ENCODE peak calls at places on chromosomes 16 and 17, in five cellular contexts. B, P, S, H and V are unnamed samples.
A peak's percentile ranks its signal among the peaks of the same experiment; 100 is the strongest.

GRCh38 chr16:58661199-58661830 is 23.3 kb downstream of the SLC38A7 start:
- DNase-seq in S (peak; percentile 95), H (no peak), B (peak; percentile 84), P (peak; percentile 11), V (peak; percentile 75)

GRCh38 chr16:57628008-57628781 is at the start of gene ADGRG1:
- DNase-seq in S (peak; percentile 98), B (peak; percentile 96), H (peak; percentile 57), P (peak; percentile 31), V (peak; percentile 92)

GRCh38 chr16:49378816-49379215 is 5.2 kb downstream of the C16orf78 start:
- DNase-seq in S (no peak), P (no peak), H (no peak), B (no peak), V (no peak)

GRCh38 chr17:55294042-55294751 is 29.4 kb downstream of the HLF start:
- DNase-seq in P (no peak), H (no peak), B (no peak), S (no peak), V (no peak)

GRCh38 chr17:80742581-80743180 is 198.0 kb downstream of the RPTOR start:
- DNase-seq in P (no peak), B (no peak), S (no peak), H (no peak), V (no peak)

GRCh38 chr16:18945233-18945632 is 19.0 kb upstream of the SMG1 start:
- DNase-seq in H (no peak), B (no peak), P (no peak), S (no peak), V (no peak)

GRCh38 chr16:72317378-72317777 is 145.4 kb upstream of the PMFBP1 start:
- DNase-seq in S (peak; percentile 86), B (peak; percentile 87), P (no peak), H (no peak), V (no peak)

GRCh38 chr16:87418644-87419043 is 26.5 kb downstream of the MAP1LC3B start:
- DNase-seq in S (no peak), H (no peak), P (no peak), B (no peak), V (no peak)

GRCh38 chr17:82435103-82435502 is 15.4 kb downstream of the CYBC1 start:
- DNase-seq in P (no peak), B (peak; percentile 32), H (no peak), S (peak; percentile 24), V (no peak)

GRCh38 chr16:9219811-9220210 is 128.4 kb downstream of the HAPSTR1 start:
- DNase-seq in H (no peak), B (no peak), S (no peak), P (no peak), V (peak; percentile 38)

GRCh38 chr17:81723651-81724209 is 11.6 kb downstream of the SLC25A10 start:
- DNase-seq in P (no peak), S (no peak), H (no peak), B (no peak), V (no peak)

GRCh38 chr17:27481327-27481726 is 25.1 kb downstream of the KSR1 start:
- DNase-seq in S (no peak), P (peak; percentile 56), B (no peak), H (no peak), V (no peak)

GRCh38 chr17:258906-259305 is 77.5 kb upstream of the DOC2B start:
- DNase-seq in H (no peak), S (no peak), P (no peak), B (no peak), V (no peak)

GRCh38 chr17:67718325-67718941 is 697 bp downstream of the NOL11 start:
- DNase-seq in H (no peak), S (peak; percentile 73), B (peak; percentile 63), P (peak; percentile 28), V (peak; percentile 65)

GRCh38 chr17:79626156-79626890 is 15.5 kb upstream of the RBFOX3 start:
- DNase-seq in S (no peak), P (no peak), H (no peak), B (no peak), V (no peak)

GRCh38 chr17:41483991-41484826 is 3.3 kb upstream of the KRT35 start:
- DNase-seq in S (no peak), H (no peak), B (no peak), P (no peak), V (no peak)

GRCh38 chr17:61403846-61404701 is 4.4 kb downstream of the TBX2 start:
- DNase-seq in B (no peak), S (no peak), H (peak; percentile 12), P (no peak), V (no peak)

GRCh38 chr17:78323821-78324390 is 36.0 kb downstream of the SOCS3 start:
- DNase-seq in P (no peak), B (no peak), S (no peak), H (no peak), V (no peak)

GRCh38 chr16:1439058-1439698 is 5.2 kb downstream of the CCDC154 start:
- DNase-seq in S (no peak), P (no peak), B (no peak), H (no peak), V (no peak)

GRCh38 chr17:41602524-41602923 is 10.0 kb downstream of the KRT16 start:
- DNase-seq in B (no peak), H (no peak), P (no peak), S (no peak), V (no peak)

GRCh38 chr16:51524555-51525373 is 373.7 kb upstream of the SALL1 start:
- DNase-seq in P (no peak), H (no peak), B (peak; percentile 80), S (peak; percentile 44), V (peak; percentile 76)

GRCh38 chr16:53913082-53913870 is 209.3 kb downstream of the FTO start:
- DNase-seq in B (peak; percentile 88), P (no peak), S (peak; percentile 89), H (no peak), V (peak; percentile 89)

GRCh38 chr17:40605301-40605700 is 40.0 kb upstream of the CCR7 start:
- DNase-seq in B (no peak), H (no peak), P (peak; percentile 67), S (no peak), V (no peak)

GRCh38 chr17:79126139-79126538 is 51.5 kb downstream of the ENGASE start:
- DNase-seq in H (no peak), B (no peak), S (no peak), P (no peak), V (no peak)

GRCh38 chr17:72110953-72111339 is 9.9 kb upstream of the SOX9 start:
- DNase-seq in B (no peak), H (no peak), S (no peak), P (no peak), V (no peak)

GRCh38 chr16:1047801-1048200 is 24.7 kb upstream of the SSTR5 start:
- DNase-seq in B (no peak), S (no peak), H (no peak), P (no peak), V (no peak)

GRCh38 chr17:2875608-2876007 is 79.4 kb downstream of the RAP1GAP2 start:
- DNase-seq in B (no peak), P (no peak), S (no peak), H (no peak), V (no peak)

GRCh38 chr16:48720266-48720665 is 110.3 kb upstream of the N4BP1 start:
- DNase-seq in S (peak; percentile 27), H (no peak), P (no peak), B (no peak), V (peak; percentile 38)

GRCh38 chr17:50447870-50448573 is 20.7 kb downstream of the CHAD start:
- DNase-seq in S (no peak), H (no peak), B (no peak), P (no peak), V (no peak)

GRCh38 chr16:82345318-82345717 is 175.3 kb upstream of the MPHOSPH6 start:
- DNase-seq in S (no peak), H (no peak), P (no peak), B (no peak), V (no peak)

DNA sequence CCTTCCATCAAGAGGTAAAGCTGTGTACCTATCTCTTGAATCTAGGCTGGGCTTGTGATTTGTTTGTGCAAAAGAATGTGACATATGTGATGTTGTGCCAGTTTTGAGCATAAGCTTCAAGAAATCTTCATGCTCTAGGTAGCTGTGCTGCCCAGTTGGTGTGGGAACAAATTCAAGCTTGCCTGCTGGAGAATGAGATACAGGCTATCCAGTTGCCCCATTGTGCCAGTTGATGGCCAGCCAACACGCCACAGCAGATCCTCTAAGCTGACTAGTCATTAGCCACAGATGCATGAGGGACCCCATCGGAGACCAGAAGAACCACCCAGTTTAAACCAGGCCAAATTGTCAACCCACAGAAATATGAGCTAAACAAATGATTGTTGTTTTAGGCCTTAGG is 180.5 kb upstream of the MPHOSPH6 start:
- DNase-seq in B (no peak), P (no peak), S (no peak), H (no peak), V (no peak)
- H3K4me3 ChIP-seq in B (no peak overlapping the region), P (no peak overlapping the region), S (no peak overlapping the region), H (no peak overlapping the region), V (no peak overlapping the region)

DNA sequence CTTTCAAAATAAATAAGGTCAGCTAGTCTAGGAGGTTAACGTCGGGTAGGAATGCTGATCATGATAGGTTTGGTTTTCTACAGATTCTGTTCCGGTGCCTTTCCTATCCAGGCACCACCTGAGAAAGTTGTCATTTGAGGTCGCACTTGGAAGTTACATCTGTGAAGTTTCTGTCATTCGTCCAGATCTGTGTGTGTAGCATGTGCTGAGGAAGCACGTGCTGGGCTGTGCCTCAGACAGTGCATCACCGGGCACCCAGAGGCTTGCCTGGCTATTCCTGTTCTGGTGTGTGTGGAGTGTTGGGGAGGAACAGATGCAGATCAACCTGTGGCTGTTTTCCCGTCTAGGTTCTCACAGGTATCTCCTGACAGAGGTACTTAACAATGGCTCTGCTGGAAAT is 42.6 kb downstream of the DNAJA2 start:
- DNase-seq in B (no peak), S (no peak), P (no peak), H (no peak), V (no peak)
- H3K4me1 ChIP-seq in B (no peaks in the 10 kb centered on the region), S (no peaks in the 10 kb centered on the region), P (no peaks in the 10 kb centered on the region), H (peaks cover 3% of the 10 kb centered on the region), V (no peaks in the 10 kb centered on the region)

DNA sequence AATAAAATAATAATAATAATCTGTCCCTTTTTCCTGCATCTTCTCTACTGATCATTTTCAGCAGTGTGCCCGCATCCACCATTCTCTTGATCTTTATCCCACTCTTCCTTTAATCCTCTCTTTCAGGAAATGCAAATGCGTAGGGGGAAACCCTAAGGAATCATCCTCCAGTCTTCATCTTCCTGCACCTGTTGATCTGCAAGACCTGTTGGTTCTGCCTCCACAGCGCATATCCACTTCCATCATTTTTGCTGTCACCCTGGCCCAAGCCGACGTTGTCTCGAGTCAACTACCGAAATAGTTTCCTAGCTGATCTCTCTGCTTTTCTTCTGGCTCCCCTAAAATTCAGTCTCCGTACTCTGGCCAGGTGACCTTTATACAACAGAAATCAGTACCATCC is 24.5 kb downstream of the ADORA2B start:
- DNase-seq in H (no peak), S (no peak), P (no peak), B (no peak), V (no peak)
- H3K4me3 ChIP-seq in H (no peak overlapping the region), S (no peak overlapping the region), P (no peak overlapping the region), B (no peak overlapping the region), V (no peak overlapping the region)

GRCh38 chr17:73230088-73230487 is 31.6 kb downstream of the CPSF4L start:
- DNase-seq in P (no peak), B (no peak), H (no peak), S (no peak), V (no peak)
- H3K4me1 ChIP-seq in P (peaks cover 47% of the 10 kb centered on the region), B (peaks cover 20% of the 10 kb centered on the region), H (peaks cover 45% of the 10 kb centered on the region), S (peaks cover 44% of the 10 kb centered on the region), V (peaks cover 30% of the 10 kb centered on the region)

GRCh38 chr16:3054965-3055733 is 8.8 kb downstream of the MMP25 start:
- DNase-seq in B (no peak), H (no peak), P (no peak), S (no peak), V (no peak)
- H3K4me3 ChIP-seq in B (no peak overlapping the region), H (no peak overlapping the region), P (no peak overlapping the region), S (no peak overlapping the region), V (no peak overlapping the region)